ENCODE peak calls at places on chromosomes 16 and 17, in eight cellular contexts. Y, I, E, S, H, T, Q and D are unnamed samples.

GRCh38 chr16:81437860-81438259 is 6.7 kb upstream of the CMIP start:
- DNase-seq in Y (no peak), I (no peak), E (no peak), S (no peak), H (no peak), T (no peak), Q (no peak), D (no peak)

GRCh38 chr17:50676065-50676975 is 31.4 kb downstream of the ANKRD40 start:
- DNase-seq in Y (no peak), I (peak; percentile 31), E (no peak), S (no peak), H (no peak), T (no peak), Q (no peak), D (no peak)

GRCh38 chr17:10192500-10192899 is 5.9 kb downstream of the GAS7 start:
- DNase-seq in Y (no peak), I (no peak), E (no peak), S (no peak), H (no peak), T (no peak), Q (no peak), D (no peak)

GRCh38 chr17:41579484-41580243 is 7.0 kb downstream of the KRT14 start:
- DNase-seq in Y (peak; percentile 97), I (peak; percentile 83), E (no peak), S (peak; percentile 86), H (peak; percentile 97), T (peak; percentile 98), Q (peak; percentile 26), D (peak; percentile 32)

GRCh38 chr17:16419929-16420271 is 4.5 kb downstream of the TRPV2 start:
- DNase-seq in Y (no peak), I (no peak), E (peak; percentile 60), S (no peak), H (no peak), T (no peak), Q (peak; percentile 39), D (no peak)

GRCh38 chr16:1989209-1989825 is 453 bp upstream of the SYNGR3 start:
- DNase-seq in Y (no peak), I (no peak), E (no peak), S (no peak), H (peak; percentile 30), T (no peak), Q (no peak), D (no peak)

GRCh38 chr16:49674255-49674980 is 181.5 kb downstream of the ZNF423 start:
- DNase-seq in Y (no peak), I (no peak), E (no peak), S (no peak), H (no peak), T (no peak), Q (no peak), D (no peak)

GRCh38 chr17:37608369-37609169 is 649 bp downstream of the SYNRG start:
- DNase-seq in Y (no peak), I (no peak), E (no peak), S (no peak), H (peak; percentile 35), T (peak; percentile 61), Q (no peak), D (peak; percentile 50)

GRCh38 chr17:27407916-27408846 is 48.1 kb upstream of the KSR1 start:
- DNase-seq in Y (no peak), I (no peak), E (no peak), S (no peak), H (no peak), T (peak; percentile 33), Q (no peak), D (no peak)

GRCh38 chr17:74444406-74444805 is 12.5 kb downstream of the GPRC5C start:
- DNase-seq in Y (no peak), I (peak; percentile 93), E (no peak), S (peak; percentile 69), H (no peak), T (no peak), Q (no peak), D (no peak)

GRCh38 chr17:50924800-50925199 is 58.6 kb upstream of the TOB1 start:
- DNase-seq in Y (no peak), I (no peak), E (no peak), S (no peak), H (no peak), T (no peak), Q (no peak), D (no peak)

GRCh38 chr16:87240211-87241134 is 76.7 kb downstream of the C16orf95 start:
- DNase-seq in Y (no peak), I (peak; percentile 11), E (no peak), S (no peak), H (no peak), T (no peak), Q (no peak), D (no peak)

GRCh38 chr17:72743037-72743467 is 349.4 kb downstream of the SLC39A11 start:
- DNase-seq in Y (no peak), I (no peak), E (no peak), S (no peak), H (no peak), T (no peak), Q (no peak), D (no peak)

GRCh38 chr16:4404967-4405696 is 11.3 kb downstream of the CORO7 start:
- DNase-seq in Y (no peak), I (no peak), E (no peak), S (no peak), H (no peak), T (no peak), Q (no peak), D (no peak)

GRCh38 chr17:69223809-69224208 is 4.8 kb downstream of the ABCA10 start:
- DNase-seq in Y (no peak), I (no peak), E (no peak), S (no peak), H (no peak), T (no peak), Q (no peak), D (no peak)

GRCh38 chr17:48542956-48543853 is 1.7 kb downstream of the HOXB2 start:
- DNase-seq in Y (no peak), I (no peak), E (peak; percentile 76), S (no peak), H (peak; percentile 27), T (peak; percentile 79), Q (peak; percentile 46), D (peak; percentile 32)

GRCh38 chr16:21159281-21159951 is 942 bp downstream of the LDAF1 start:
- DNase-seq in Y (no peak), I (peak; percentile 82), E (peak; percentile 51), S (peak; percentile 61), H (peak; percentile 45), T (no peak), Q (no peak), D (no peak)

GRCh38 chr16:8675183-8676159 is 1.1 kb downstream of the ABAT start:
- DNase-seq in Y (no peak), I (no peak), E (peak; percentile 54), S (no peak), H (no peak), T (no peak), Q (peak; percentile 52), D (peak; percentile 66)

GRCh38 chr16:71499775-71500364 is 10.7 kb upstream of the ZNF19 start:
- DNase-seq in Y (peak; percentile 35), I (no peak), E (peak; percentile 63), S (no peak), H (peak; percentile 51), T (peak; percentile 65), Q (no peak), D (no peak)

GRCh38 chr17:27430383-27430840 is 25.8 kb upstream of the KSR1 start:
- DNase-seq in Y (no peak), I (no peak), E (no peak), S (no peak), H (no peak), T (no peak), Q (no peak), D (no peak)

GRCh38 chr16:2429771-2430663 is 770 bp downstream of the CCNF start:
- DNase-seq in Y (no peak), I (no peak), E (no peak), S (no peak), H (peak; percentile 40), T (peak; percentile 31), Q (no peak), D (no peak)

GRCh38 chr16:25045696-25046381 is 30.7 kb upstream of the ARHGAP17 start:
- DNase-seq in Y (no peak), I (no peak), E (no peak), S (no peak), H (peak; percentile 20), T (no peak), Q (no peak), D (no peak)

GRCh38 chr16:57745768-57746167 is 10.2 kb downstream of the KATNB1 start:
- DNase-seq in Y (no peak), I (no peak), E (no peak), S (no peak), H (no peak), T (no peak), Q (no peak), D (no peak)
- H3K4me1 ChIP-seq in Y (no peaks in the 10 kb centered on the region), I (no peaks in the 10 kb centered on the region), E (no peaks in the 10 kb centered on the region), S (no peaks in the 10 kb centered on the region), H (no peaks in the 10 kb centered on the region), T (no peaks in the 10 kb centered on the region), Q (no peaks in the 10 kb centered on the region), D (no peaks in the 10 kb centered on the region)

GRCh38 chr17:46135879-46136562 is 57.2 kb downstream of the KANSL1 start:
- DNase-seq in Y (no peak), I (no peak), E (no peak), S (no peak), H (no peak), T (no peak), Q (no peak), D (no peak)
- H3K4me1 ChIP-seq in Y (no peaks in the 10 kb centered on the region), I (peaks cover 22% of the 10 kb centered on the region), E (peaks cover 85% of the 10 kb centered on the region), S (peaks cover 9% of the 10 kb centered on the region), H (peaks cover 13% of the 10 kb centered on the region), T (peaks cover 43% of the 10 kb centered on the region), Q (peaks cover 46% of the 10 kb centered on the region), D (peaks cover 78% of the 10 kb centered on the region)

DNA sequence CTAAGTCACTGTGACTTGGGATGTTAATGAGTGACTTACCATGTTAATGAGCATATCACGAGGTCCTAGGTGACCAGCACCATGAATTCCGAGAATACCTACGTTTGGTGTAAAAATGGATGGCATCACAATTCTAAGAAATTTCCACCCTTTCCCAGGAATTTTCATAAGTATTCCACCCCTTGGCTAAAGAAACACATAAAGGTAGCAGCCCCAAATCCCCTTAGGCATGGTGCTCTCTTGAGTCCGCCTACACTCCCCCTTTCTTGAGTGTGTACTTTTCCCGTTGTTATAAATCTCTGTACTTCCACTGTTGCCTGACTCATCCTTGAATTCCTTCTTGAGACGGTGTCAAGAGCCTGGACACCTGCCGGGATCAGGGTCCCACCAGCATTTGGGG is 504.0 kb upstream of the RBFOX1 start:
- DNase-seq in Y (no peak), I (no peak), E (no peak), S (no peak), H (no peak), T (no peak), Q (no peak), D (no peak)
- H3K4me1 ChIP-seq in Y (no peaks in the 10 kb centered on the region), I (no peaks in the 10 kb centered on the region), E (no peaks in the 10 kb centered on the region), S (no peaks in the 10 kb centered on the region), H (no peaks in the 10 kb centered on the region), T (no peaks in the 10 kb centered on the region), Q (no peaks in the 10 kb centered on the region), D (no peaks in the 10 kb centered on the region)

DNA sequence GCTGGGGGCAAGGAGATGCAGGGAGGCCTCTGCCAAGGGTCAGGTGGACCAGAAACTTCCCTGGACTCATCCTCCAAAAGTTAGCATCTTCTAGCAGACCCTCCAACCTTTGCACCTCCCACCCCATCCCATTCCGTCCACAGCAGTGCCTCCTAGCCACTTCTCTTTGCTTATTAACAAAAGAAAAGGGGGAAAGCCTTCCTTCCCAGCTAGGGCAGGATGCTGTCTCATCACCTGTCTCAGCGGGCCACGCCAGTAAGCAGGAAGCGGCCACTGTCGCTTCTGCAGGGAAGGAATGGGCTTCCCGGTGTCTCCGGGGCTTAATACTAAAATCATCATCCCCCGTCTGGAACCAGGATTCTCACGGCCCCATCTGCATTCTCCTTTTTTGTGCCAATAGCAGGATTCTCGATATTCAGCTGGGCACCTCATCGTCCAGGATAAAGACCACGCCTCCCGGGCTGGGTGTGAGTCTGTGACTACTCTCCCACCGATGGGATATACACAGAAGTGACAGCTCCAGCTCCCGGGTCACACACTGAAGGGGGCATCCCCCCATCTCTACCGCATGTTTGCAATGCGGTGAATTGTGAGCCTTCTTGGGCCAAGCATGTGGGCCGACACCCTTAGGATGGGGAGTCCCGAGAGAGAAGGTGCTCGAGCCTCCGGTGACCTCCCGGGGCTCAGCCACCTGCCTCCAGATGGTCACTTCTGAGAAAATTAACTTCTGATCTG is 15.5 kb upstream of the RBFOX3 start:
- DNase-seq in Y (no peak), I (peak; percentile 46), E (no peak), S (peak; percentile 8), H (no peak), T (no peak), Q (no peak), D (no peak)
- H3K4me1 ChIP-seq in Y (peaks cover 2% of the 10 kb centered on the region), I (no peaks in the 10 kb centered on the region), E (no peaks in the 10 kb centered on the region), S (no peaks in the 10 kb centered on the region), H (no peaks in the 10 kb centered on the region), T (peaks cover 39% of the 10 kb centered on the region), Q (no peaks in the 10 kb centered on the region), D (no peaks in the 10 kb centered on the region)